ENCODE peak calls at places on chromosomes 12 and 14, in ten cellular contexts. J is astrocyte of the spinal cord, U is lower leg skin, O is ovary, S is choroid plexus epithelial cell, Q is AG10803, K is osteocyte, M is GM13977, W is suprapubic skin, Y is endothelial cell. X is an unnamed sample.

GRCh38 chr12:85821759-85822158 is 14.4 kb downstream of the RASSF9 start:
- DNase-seq in S (peak), M (no peak), J (peak), O (no peak), Q (no peak), U (no peak), K (no peak), W (no peak), Y (no peak), X (no peak)

GRCh38 chr12:131074221-131075083 is 120.7 kb downstream of the ADGRD1 start:
- DNase-seq in J (no peak), O (peak), M (peak), Y (no peak), S (no peak), K (peak), W (peak), U (peak), Q (peak), X (peak)

GRCh38 chr14:70020350-70021170 is 141.3 kb downstream of the SMOC1 start:
- DNase-seq in U (peak), O (no peak), J (no peak), Y (no peak), Q (no peak), M (no peak), K (no peak), W (no peak), S (peak), X (no peak)

GRCh38 chr12:129540249-129540648 is 363.6 kb downstream of the TMEM132D start:
- DNase-seq in S (no peak), K (no peak), O (no peak), W (no peak), J (no peak), Q (no peak), U (no peak), Y (no peak), M (no peak), X (no peak)

GRCh38 chr14:95328876-95329503 is 9.3 kb upstream of the CLMN start:
- DNase-seq in K (no peak), J (no peak), Q (no peak), M (no peak), O (no peak), S (no peak), Y (no peak), U (no peak), W (no peak), X (no peak)

GRCh38 chr14:90495357-90496276 is 98.8 kb downstream of the CALM1 start:
- DNase-seq in U (peak), Y (peak), K (no peak), M (peak), W (peak), O (peak), S (peak), Q (peak), J (peak), X (peak)

GRCh38 chr14:55274760-55275159 is 3.5 kb downstream of the FBXO34 start:
- DNase-seq in M (no peak), Y (no peak), Q (peak), K (no peak), U (no peak), S (peak), W (no peak), O (no peak), J (peak), X (no peak)

GRCh38 chr12:70180140-70180539 is 63.1 kb upstream of the CNOT2 start:
- DNase-seq in Q (no peak), S (no peak), Y (no peak), W (no peak), M (no peak), U (no peak), K (no peak), J (no peak), O (no peak), X (no peak)

GRCh38 chr12:106138646-106139421 is at the start of gene NUAK1:
- DNase-seq in Y (peak), M (peak), S (peak), J (peak), Q (peak), K (peak), O (peak), W (peak), U (peak), X (peak)

GRCh38 chr14:54771411-54772027 is 131.1 kb downstream of the GCH1 start:
- DNase-seq in Y (no peak), S (no peak), Q (no peak), U (peak), J (no peak), K (no peak), M (no peak), W (peak), O (no peak), X (no peak)

GRCh38 chr14:75578099-75578785 is at the start of gene FLVCR2:
- DNase-seq in S (peak), Y (peak), M (peak), Q (peak), W (peak), J (peak), K (no peak), U (peak), O (peak), X (peak)

GRCh38 chr12:107200394-107200793 is 107.0 kb upstream of the CRY1 start:
- DNase-seq in M (no peak), O (no peak), U (no peak), S (peak), K (no peak), W (no peak), J (peak), Y (no peak), Q (peak), X (no peak)

GRCh38 chr12:12704593-12705230 is 8.7 kb upstream of the GPR19 start:
- DNase-seq in J (peak), K (no peak), M (peak), O (peak), Y (peak), Q (peak), S (peak), U (no peak), W (no peak), X (peak)

GRCh38 chr12:128790221-128790620 is 33.5 kb downstream of the SLC15A4 start:
- DNase-seq in M (peak), U (no peak), Q (no peak), O (no peak), K (no peak), S (no peak), W (no peak), J (no peak), Y (no peak), X (no peak)

GRCh38 chr14:38758661-38759060 is 344.4 kb downstream of the SEC23A start:
- DNase-seq in Q (no peak), U (no peak), S (no peak), M (no peak), W (no peak), O (no peak), K (no peak), J (no peak), Y (no peak), X (no peak)

GRCh38 chr12:70444903-70445302 is 78.8 kb downstream of the KCNMB4 start:
- DNase-seq in W (no peak), Q (no peak), Y (no peak), J (no peak), S (peak), K (no peak), M (no peak), O (no peak), U (no peak), X (no peak)

GRCh38 chr12:11477110-11477509 is 81.7 kb upstream of the PRB2 start:
- DNase-seq in Q (no peak), J (no peak), U (no peak), W (no peak), O (no peak), Y (no peak), K (no peak), S (no peak), M (no peak), X (no peak)

GRCh38 chr12:65899289-65899688 is 75.0 kb downstream of the HMGA2 start:
- DNase-seq in W (no peak), J (no peak), M (no peak), O (no peak), K (no peak), Q (no peak), Y (no peak), U (no peak), S (no peak), X (no peak)

GRCh38 chr12:75480469-75480949 is at the start of gene GLIPR1:
- DNase-seq in Y (no peak), J (peak), K (no peak), O (peak), W (peak), S (peak), U (peak), M (peak), Q (peak), X (peak)

GRCh38 chr14:53209370-53209769 is 56.2 kb upstream of the DDHD1 start:
- DNase-seq in K (no peak), Y (no peak), O (no peak), W (no peak), J (no peak), U (no peak), Q (peak), M (no peak), S (peak), X (no peak)

GRCh38 chr12:123388948-123389559 is 5.1 kb downstream of the KMT5A start:
- DNase-seq in S (no peak), O (peak), W (no peak), J (no peak), M (peak), U (no peak), Q (no peak), Y (no peak), K (no peak), X (peak)

GRCh38 chr14:78758333-78758732 is 588.2 kb downstream of the NRXN3 start:
- DNase-seq in M (peak), U (no peak), K (no peak), W (no peak), Y (peak), O (no peak), J (peak), S (peak), Q (peak), X (peak)

GRCh38 chr12:52284562-52285171 is 6.7 kb downstream of the KRT81 start:
- DNase-seq in O (no peak), K (peak), Y (no peak), U (no peak), S (no peak), W (peak), M (no peak), J (no peak), Q (no peak), X (no peak)

GRCh38 chr14:53767566-53767965 is 189.1 kb downstream of the BMP4 start:
- DNase-seq in W (no peak), M (no peak), Y (no peak), S (no peak), J (peak), Q (no peak), K (no peak), O (no peak), U (no peak), X (no peak)

GRCh38 chr14:23569443-23570151 is 2.0 kb upstream of the AP1G2 start:
- DNase-seq in Y (no peak), Q (no peak), M (no peak), K (no peak), W (no peak), U (peak), O (no peak), S (peak), J (no peak), X (no peak)

GRCh38 chr14:103188691-103189480 is 65.6 kb downstream of the TNFAIP2 start:
- DNase-seq in S (no peak), Q (peak), W (no peak), K (no peak), Y (peak), U (peak), J (no peak), M (peak), O (peak), X (peak)

GRCh38 chr14:21039585-21040369 is 2.4 kb upstream of the RNASE7 start:
- DNase-seq in K (no peak), Y (peak), Q (peak), J (peak), U (peak), O (peak), M (peak), W (no peak), S (peak), X (peak)

GRCh38 chr12:11209098-11209497 is 22.4 kb upstream of the TAS2R42 start:
- DNase-seq in S (no peak), U (no peak), Q (no peak), J (no peak), K (no peak), M (no peak), W (no peak), Y (no peak), O (no peak), X (no peak)

GRCh38 chr14:54659365-54659764 is 92.4 kb downstream of the SAMD4A start:
- DNase-seq in Q (no peak), Y (no peak), W (no peak), S (no peak), K (no peak), J (no peak), U (peak), O (no peak), M (no peak), X (no peak)

GRCh38 chr12:47852096-47852571 is 32.4 kb upstream of the HDAC7 start:
- DNase-seq in M (no peak), W (no peak), Y (no peak), J (no peak), U (no peak), O (no peak), Q (no peak), K (no peak), S (no peak), X (no peak)

GRCh38 chr14:42222924-42223471 is 616.3 kb downstream of the LRFN5 start:
- DNase-seq in M (peak), K (no peak), U (no peak), Q (peak), W (no peak), S (peak), O (no peak), J (peak), Y (no peak), X (peak)

GRCh38 chr12:100539209-100539608 is 34.3 kb upstream of the GAS2L3 start:
- DNase-seq in Y (peak), W (no peak), K (no peak), O (no peak), M (no peak), U (no peak), J (peak), Q (peak), S (peak), X (peak)

GRCh38 chr12:8590842-8591545 is 21.7 kb downstream of the AICDA start:
- DNase-seq in M (peak), Y (no peak), K (no peak), J (no peak), O (no peak), Q (no peak), S (peak), U (peak), W (no peak), X (peak)

GRCh38 chr14:28770574-28770973 is 4.0 kb downstream of the FOXG1 start:
- DNase-seq in Y (no peak), U (no peak), O (no peak), S (no peak), Q (no peak), W (no peak), M (no peak), K (no peak), J (no peak), X (no peak)

GRCh38 chr12:127607146-127607725 is 659.7 kb upstream of the TMEM132C start:
- DNase-seq in Y (no peak), M (no peak), J (no peak), U (no peak), S (no peak), K (no peak), Q (no peak), O (no peak), W (no peak), X (no peak)

GRCh38 chr14:19878029-19878642 is 3.2 kb downstream of the OR4K2 start:
- DNase-seq in J (no peak), K (no peak), S (peak), O (no peak), Y (no peak), U (no peak), Q (no peak), M (peak), W (no peak), X (peak)
- TF ChIP-seq CTCF in J (peak), K (no peak), S (peak), O (no peak), Y (peak), U (no peak), Q (peak), M (peak), W (no peak), X (peak)

GRCh38 chr14:77043984-77044485 is 15.5 kb upstream of the IRF2BPL start:
- DNase-seq in J (no peak), S (no peak), Q (no peak), O (no peak), K (no peak), U (no peak), Y (no peak), M (no peak), W (no peak), X (no peak)

GRCh38 chr14:77044776-77045569 is 16.5 kb upstream of the IRF2BPL start:
- DNase-seq in Q (peak), O (peak), Y (no peak), K (no peak), M (no peak), S (peak), J (no peak), U (peak), W (no peak), X (no peak)

GRCh38 chr14:77046706-77047105 is 18.2 kb upstream of the IRF2BPL start:
- DNase-seq in W (no peak), Y (no peak), J (no peak), S (no peak), Q (no peak), K (no peak), O (no peak), U (no peak), M (no peak), X (no peak)

GRCh38 chr14:77043177-77043983 is 14.9 kb upstream of the IRF2BPL start:
- DNase-seq in K (no peak), U (no peak), M (no peak), O (peak), J (peak), W (peak), Q (peak), Y (no peak), S (peak), X (no peak)

DNA sequence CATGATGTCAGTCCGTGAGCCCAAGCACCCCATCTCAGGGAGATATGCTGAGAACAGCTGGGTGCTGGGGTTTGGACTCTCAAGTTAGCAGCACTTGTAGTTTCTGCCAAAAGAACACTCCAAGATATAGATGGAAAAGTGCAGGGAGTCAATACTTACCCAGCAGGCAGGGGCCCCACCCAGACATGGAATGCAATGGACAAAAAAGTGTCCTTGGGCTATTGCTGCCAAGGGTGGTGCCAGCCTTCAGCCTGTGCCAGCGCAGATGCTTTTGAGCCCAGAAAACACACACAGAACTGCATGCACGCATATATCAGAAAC is 17.0 kb upstream of the IRF2BPL start:
- DNase-seq in Q (no peak), W (no peak), S (no peak), O (no peak), J (no peak), Y (no peak), K (no peak), M (no peak), U (no peak), X (no peak)
- TF ChIP-seq CTCF in Q (no peak), W (no peak), S (no peak), O (no peak), J (no peak), Y (no peak), K (no peak), M (no peak), U (no peak), X (no peak)

GRCh38 chr12:5964913-5965900 is 20.1 kb upstream of the ANO2 start:
- DNase-seq in Y (no peak), J (peak), W (no peak), S (peak), K (no peak), O (no peak), Q (no peak), M (no peak), U (no peak), X (no peak)
- TF ChIP-seq CTCF in Y (no peak), J (no peak), W (no peak), S (no peak), K (no peak), O (no peak), Q (no peak), M (peak), U (no peak), X (no peak)

DNA sequence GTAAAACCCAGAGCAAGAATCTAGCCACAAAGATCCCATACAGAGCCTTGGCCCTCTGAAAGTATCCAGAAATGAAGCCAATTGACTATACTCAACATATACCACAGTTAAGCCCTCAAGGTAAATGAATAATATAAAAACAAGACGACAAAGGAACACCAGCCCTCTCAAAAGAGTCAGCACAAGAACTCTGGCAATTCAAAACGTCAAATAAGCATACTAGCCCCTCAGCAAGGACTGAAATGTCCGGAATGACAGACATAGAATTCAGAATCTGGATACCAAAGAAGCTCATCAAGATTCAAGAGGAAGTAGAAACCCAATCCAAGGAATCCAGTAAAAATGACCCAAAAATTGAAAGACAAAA is 49.9 kb downstream of the GTF2A1 start:
- DNase-seq in Y (no peak), U (no peak), Q (no peak), S (no peak), W (no peak), J (no peak), O (no peak), K (no peak), M (no peak), X (no peak)
- TF ChIP-seq CTCF in Y (peak), U (no peak), Q (no peak), S (no peak), W (no peak), J (no peak), O (no peak), K (peak), M (no peak), X (no peak)

DNA sequence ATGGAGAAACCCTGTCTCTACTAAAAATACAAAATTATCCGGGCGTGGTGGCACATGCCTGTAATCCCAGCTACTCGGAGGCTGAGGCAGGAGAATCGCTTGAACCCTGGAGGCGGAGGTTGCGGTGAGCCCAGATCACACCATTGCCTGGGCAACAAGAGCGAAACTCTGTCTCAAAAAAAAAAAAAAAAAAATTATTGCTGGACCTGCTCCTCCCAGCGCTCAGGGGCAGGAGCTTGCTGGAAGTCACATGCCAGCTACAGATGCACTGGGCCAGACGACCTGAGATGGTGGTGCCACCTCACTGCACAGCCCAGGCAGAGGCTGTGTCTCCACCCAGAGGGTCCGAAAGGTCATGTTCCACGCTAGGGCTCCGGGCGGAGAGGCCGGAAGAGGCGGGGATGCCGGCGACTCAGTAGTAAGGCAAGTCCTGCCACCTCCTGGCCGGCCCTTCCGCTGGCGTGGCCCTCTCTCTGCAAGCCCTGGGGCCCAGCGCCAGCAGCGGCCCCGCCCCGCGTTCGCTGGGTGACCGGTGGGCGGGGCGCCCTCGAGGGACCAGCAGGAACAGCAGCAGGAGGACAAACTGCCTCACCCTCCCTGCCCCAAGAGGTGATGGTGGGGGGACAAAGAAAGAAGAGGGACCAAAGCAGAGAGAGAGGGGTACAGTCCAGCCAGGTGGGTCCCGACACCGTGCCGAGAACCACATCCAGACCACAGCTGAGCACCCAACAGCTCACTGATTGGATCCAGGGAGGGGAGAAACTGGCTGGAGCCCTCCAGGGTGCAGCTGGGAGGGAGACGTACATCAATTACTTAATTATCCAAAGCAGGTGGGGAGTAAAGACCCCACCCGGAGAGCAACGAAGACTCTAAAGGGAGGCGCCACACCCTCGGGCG is 3.6 kb upstream of the RHOF start:
- DNase-seq in U (peak), W (peak), K (no peak), Q (peak), M (no peak), O (peak), S (peak), J (peak), Y (peak), X (no peak)
- TF ChIP-seq CTCF in U (no peak), W (peak), K (peak), Q (peak), M (no peak), O (peak), S (peak), J (peak), Y (no peak), X (no peak)

DNA sequence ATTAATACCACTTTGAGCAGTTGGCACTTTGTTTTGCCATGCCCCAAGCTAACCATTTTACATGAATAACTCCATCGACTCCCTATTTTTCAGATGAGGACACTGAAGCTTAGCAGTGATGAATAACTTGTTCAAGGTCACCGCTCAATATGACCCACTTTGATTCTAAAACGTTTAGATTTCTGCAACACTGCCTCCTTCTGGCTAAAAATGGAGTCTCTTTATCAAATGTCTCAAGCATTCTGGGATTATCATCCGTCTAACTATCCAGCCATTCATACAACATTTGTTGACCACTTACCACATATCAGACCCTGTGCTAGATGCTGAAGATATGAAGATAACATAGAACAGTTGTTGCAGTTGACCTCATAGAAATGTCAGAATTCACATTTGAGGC is 298.0 kb downstream of the PPFIA2 start:
- DNase-seq in W (no peak), J (no peak), Y (no peak), U (no peak), K (no peak), S (no peak), O (no peak), M (no peak), Q (no peak), X (no peak)
- TF ChIP-seq CTCF in W (no peak), J (peak), Y (peak), U (no peak), K (no peak), S (peak), O (no peak), M (peak), Q (no peak), X (no peak)